ENCODE peak calls at places on chromosome 3, in four cellular contexts. One of them, this sample, is unnamed.
A peak's percentile ranks its signal among the peaks of the same experiment; 100 is the strongest.

GRCh38 chr3:51773529-51773928 is 5.5 kb downstream of the IQCF6 start:
- DNase-seq in pancreas: no peak
- DNase-seq in SHP77 treated with DMSO at 0.1 percent for 48 hours: no peak
- DNase-seq in substantia nigra: no peak
- DNase-seq in this sample: no peak

GRCh38 chr3:115986555-115987207 is 363.4 kb downstream of the GAP43 start:
- DNase-seq in pancreas: no peak
- DNase-seq in SHP77 treated with DMSO at 0.1 percent for 48 hours: no peak
- DNase-seq in substantia nigra: no peak
- DNase-seq in this sample: no peak

GRCh38 chr3:78919021-78919755 is 848.6 kb downstream of the ROBO1 start:
- DNase-seq in SHP77 treated with DMSO at 0.1 percent for 48 hours: no peak
- DNase-seq in pancreas: no peak
- DNase-seq in substantia nigra: no peak
- DNase-seq in this sample: no peak

GRCh38 chr3:72375237-72376154 is 472.7 kb downstream of the SHQ1 start:
- DNase-seq in SHP77 treated with DMSO at 0.1 percent for 48 hours: no peak
- DNase-seq in pancreas: no peak
- DNase-seq in substantia nigra: no peak
- DNase-seq in this sample: no peak

GRCh38 chr3:197801801-197802504 is 10.9 kb downstream of the LRCH3 start:
- DNase-seq in substantia nigra: no peak
- DNase-seq in SHP77 treated with DMSO at 0.1 percent for 48 hours: no peak
- DNase-seq in pancreas: no peak
- DNase-seq in this sample: no peak

GRCh38 chr3:197877902-197878301 is 72.1 kb upstream of the RPL35A start:
- DNase-seq in substantia nigra: no peak
- DNase-seq in pancreas: no peak
- DNase-seq in SHP77 treated with DMSO at 0.1 percent for 48 hours: no peak
- DNase-seq in this sample: no peak

GRCh38 chr3:52469001-52469400 is 13.6 kb downstream of the NISCH start:
- DNase-seq in substantia nigra: no peak
- DNase-seq in SHP77 treated with DMSO at 0.1 percent for 48 hours: no peak
- DNase-seq in pancreas: no peak
- DNase-seq in this sample: no peak

GRCh38 chr3:71905426-71905825 is 120.5 kb upstream of the PROK2 start:
- DNase-seq in pancreas: no peak
- DNase-seq in SHP77 treated with DMSO at 0.1 percent for 48 hours: no peak
- DNase-seq in substantia nigra: no peak
- DNase-seq in this sample: no peak

GRCh38 chr3:59771760-59772159 is 721.9 kb upstream of the CFAP20DC start:
- DNase-seq in SHP77 treated with DMSO at 0.1 percent for 48 hours: no peak
- DNase-seq in pancreas: no peak
- DNase-seq in substantia nigra: no peak
- DNase-seq in this sample: no peak

GRCh38 chr3:188153498-188153948 is 434 bp upstream of the LPP start:
- DNase-seq in SHP77 treated with DMSO at 0.1 percent for 48 hours: peak; percentile 22
- DNase-seq in pancreas: no peak
- DNase-seq in substantia nigra: no peak
- DNase-seq in this sample: peak; percentile 85

GRCh38 chr3:139935071-139935865 is at the start of gene CLSTN2:
- DNase-seq in pancreas: peak; percentile 75
- DNase-seq in substantia nigra: peak; percentile 6
- DNase-seq in SHP77 treated with DMSO at 0.1 percent for 48 hours: peak; percentile 47
- DNase-seq in this sample: peak; percentile 38

GRCh38 chr3:184338538-184338945 is 1.1 kb downstream of the FAM131A start:
- DNase-seq in pancreas: no peak
- DNase-seq in substantia nigra: no peak
- DNase-seq in SHP77 treated with DMSO at 0.1 percent for 48 hours: peak; percentile 83
- DNase-seq in this sample: peak; percentile 57

GRCh38 chr3:121621491-121621890 is 28.3 kb downstream of the FBXO40 start:
- DNase-seq in SHP77 treated with DMSO at 0.1 percent for 48 hours: no peak
- DNase-seq in pancreas: no peak
- DNase-seq in substantia nigra: no peak
- DNase-seq in this sample: no peak

GRCh38 chr3:29335438-29335837 is 54.6 kb downstream of the RBMS3 start:
- DNase-seq in SHP77 treated with DMSO at 0.1 percent for 48 hours: no peak
- DNase-seq in substantia nigra: no peak
- DNase-seq in pancreas: peak; percentile 56
- DNase-seq in this sample: peak; percentile 72

GRCh38 chr3:95197661-95198060 is 1134.8 kb downstream of the NSUN3 start:
- DNase-seq in pancreas: no peak
- DNase-seq in SHP77 treated with DMSO at 0.1 percent for 48 hours: no peak
- DNase-seq in substantia nigra: no peak
- DNase-seq in this sample: no peak

GRCh38 chr3:55951371-55951770 is 464.3 kb upstream of the WNT5A start:
- DNase-seq in SHP77 treated with DMSO at 0.1 percent for 48 hours: no peak
- DNase-seq in pancreas: no peak
- DNase-seq in substantia nigra: no peak
- DNase-seq in this sample: no peak

GRCh38 chr3:162041622-162042021 is 545.0 kb downstream of the OTOL1 start:
- DNase-seq in substantia nigra: no peak
- DNase-seq in SHP77 treated with DMSO at 0.1 percent for 48 hours: no peak
- DNase-seq in pancreas: no peak
- DNase-seq in this sample: no peak

GRCh38 chr3:72601049-72601448 is 247.2 kb downstream of the SHQ1 start:
- DNase-seq in pancreas: no peak
- DNase-seq in SHP77 treated with DMSO at 0.1 percent for 48 hours: no peak
- DNase-seq in substantia nigra: no peak
- DNase-seq in this sample: no peak

GRCh38 chr3:149494759-149495580 is 20.5 kb downstream of the TM4SF4 start:
- DNase-seq in pancreas: no peak
- DNase-seq in SHP77 treated with DMSO at 0.1 percent for 48 hours: no peak
- DNase-seq in substantia nigra: no peak
- DNase-seq in this sample: no peak

GRCh38 chr3:31354373-31354772 is 178.4 kb upstream of the STT3B start:
- DNase-seq in SHP77 treated with DMSO at 0.1 percent for 48 hours: no peak
- DNase-seq in substantia nigra: no peak
- DNase-seq in pancreas: no peak
- DNase-seq in this sample: no peak

GRCh38 chr3:156615592-156616173 is 58.7 kb upstream of the TIPARP start:
- DNase-seq in SHP77 treated with DMSO at 0.1 percent for 48 hours: no peak
- DNase-seq in substantia nigra: no peak
- DNase-seq in pancreas: no peak
- DNase-seq in this sample: no peak

GRCh38 chr3:8472549-8472948 is 29.1 kb upstream of the LMCD1 start:
- DNase-seq in substantia nigra: no peak
- DNase-seq in pancreas: no peak
- DNase-seq in SHP77 treated with DMSO at 0.1 percent for 48 hours: no peak
- DNase-seq in this sample: no peak

GRCh38 chr3:192710366-192710765 is 17.0 kb downstream of the FGF12 start:
- DNase-seq in pancreas: no peak
- DNase-seq in substantia nigra: no peak
- DNase-seq in SHP77 treated with DMSO at 0.1 percent for 48 hours: no peak
- DNase-seq in this sample: no peak

GRCh38 chr3:155270485-155271342 is 22.8 kb downstream of the STRIT1 start:
- DNase-seq in pancreas: no peak
- DNase-seq in SHP77 treated with DMSO at 0.1 percent for 48 hours: no peak
- DNase-seq in substantia nigra: no peak
- DNase-seq in this sample: no peak

GRCh38 chr3:129057249-129057648 is 3.3 kb upstream of the GP9 start:
- DNase-seq in pancreas: no peak
- DNase-seq in substantia nigra: no peak
- DNase-seq in SHP77 treated with DMSO at 0.1 percent for 48 hours: no peak
- DNase-seq in this sample: no peak

GRCh38 chr3:139302084-139302800 is 41.6 kb upstream of the MRPS22 start:
- DNase-seq in pancreas: peak; percentile 39
- DNase-seq in SHP77 treated with DMSO at 0.1 percent for 48 hours: no peak
- DNase-seq in substantia nigra: no peak
- DNase-seq in this sample: no peak

This sample was measured in stomach.